ENCODE peak calls at places on chromosomes 12 and 14, in four cellular contexts. F is mammary epithelial cell, B is HepG2, Z is GM23338. X is an unnamed sample.

GRCh38 chr12:59432057-59432456 is 163.8 kb upstream of the SLC16A7 start:
- DNase-seq in F (no peak), B (no peak), Z (no peak), X (no peak)

GRCh38 chr14:103576371-103577024 is 13.7 kb downstream of the COA8 start:
- DNase-seq in F (peak), B (no peak), Z (peak), X (no peak)

GRCh38 chr12:52713960-52714886 is 10.9 kb upstream of the KRT77 start:
- DNase-seq in F (no peak), B (no peak), Z (peak), X (no peak)

GRCh38 chr12:113295846-113296556 is 38.9 kb downstream of the SLC8B1 start:
- DNase-seq in F (no peak), B (no peak), Z (no peak), X (no peak)

GRCh38 chr12:32281098-32281497 is 118.3 kb upstream of the FGD4 start:
- DNase-seq in F (no peak), B (no peak), Z (no peak), X (no peak)

GRCh38 chr12:89494411-89495231 is 30.0 kb downstream of the GALNT4 start:
- DNase-seq in F (peak), B (no peak), Z (no peak), X (no peak)

GRCh38 chr14:47039336-47039735 is 387.8 kb upstream of the RPL10L start:
- DNase-seq in F (no peak), B (no peak), Z (no peak), X (no peak)

GRCh38 chr14:22337938-22338337 is 251.1 kb downstream of the DAD1 start:
- DNase-seq in F (no peak), B (no peak), Z (no peak), X (no peak)

GRCh38 chr12:84760091-84760490 is 152.5 kb downstream of the SLC6A15 start:
- DNase-seq in F (no peak), B (no peak), Z (no peak), X (no peak)

GRCh38 chr14:77026166-77026929 is 2.2 kb downstream of the IRF2BPL start:
- DNase-seq in F (peak), B (no peak), Z (peak), X (no peak)

GRCh38 chr14:51953996-51954395 is 35.4 kb upstream of the RTRAF start:
- DNase-seq in F (no peak), B (no peak), Z (no peak), X (no peak)

GRCh38 chr14:55000381-55000780 is 26.5 kb downstream of the WDHD1 start:
- DNase-seq in F (no peak), B (no peak), Z (no peak), X (no peak)

GRCh38 chr14:50215416-50215815 is 16.0 kb downstream of the SOS2 start:
- DNase-seq in F (no peak), B (no peak), Z (no peak), X (no peak)

GRCh38 chr12:53456654-53457366 is 4.9 kb downstream of the PCBP2 start:
- DNase-seq in F (no peak), B (no peak), Z (no peak), X (no peak)

GRCh38 chr12:18457362-18457761 is 196.0 kb downstream of the PIK3C2G start:
- DNase-seq in F (no peak), B (no peak), Z (no peak), X (no peak)

GRCh38 chr12:92139634-92140555 is 5.8 kb downstream of the BTG1 start:
- DNase-seq in F (peak), B (no peak), Z (peak), X (no peak)

GRCh38 chr12:47802312-47802711 is 17.4 kb downstream of the HDAC7 start:
- DNase-seq in F (no peak), B (no peak), Z (peak), X (no peak)

GRCh38 chr14:40164083-40164482 is 731.9 kb upstream of the FBXO33 start:
- DNase-seq in F (no peak), B (no peak), Z (no peak), X (no peak)

GRCh38 chr12:22700126-22700525 is 75.2 kb downstream of the ETNK1 start:
- DNase-seq in F (no peak), B (no peak), Z (no peak), X (no peak)

GRCh38 chr12:15532364-15532977 is 210.2 kb downstream of the PTPRO start:
- DNase-seq in F (peak), B (peak), Z (peak), X (no peak)
- H2AFZ ChIP-seq in F (no peak), B (no peak), Z (no peak), X (no peak)

GRCh38 chr12:69966839-69967238 is 141.8 kb downstream of the MYRFL start:
- DNase-seq in F (peak), B (no peak), Z (no peak), X (peak)
- H2AFZ ChIP-seq in F (no peak), B (no peak), Z (peak), X (peak)

DNA sequence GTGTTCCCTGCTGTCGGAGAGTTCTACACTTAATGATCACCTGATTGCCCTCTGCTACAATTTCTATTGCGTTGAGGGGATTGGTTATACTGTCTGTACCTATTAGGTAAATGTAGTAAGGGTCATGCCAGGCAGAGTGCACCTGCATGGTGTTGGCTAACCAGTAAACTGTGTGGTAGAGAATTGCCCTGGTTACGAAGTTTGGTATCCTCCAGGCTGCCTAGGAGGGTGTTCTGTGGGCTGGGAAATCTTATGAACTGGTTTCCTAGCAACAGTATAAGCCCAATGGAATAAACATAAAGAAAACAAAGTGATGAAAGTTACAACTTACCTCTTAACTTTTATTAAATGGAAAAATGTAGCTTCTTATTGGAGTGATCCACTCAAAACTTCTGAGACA is 1.4 kb downstream of the CCDC91 start:
- DNase-seq in F (peak), B (no peak), Z (peak), X (no peak)
- H2AFZ ChIP-seq in F (peak), B (no peak), Z (no peak), X (no peak)

GRCh38 chr14:92584221-92584620 is 70.6 kb downstream of the RIN3 start:
- DNase-seq in F (no peak), B (no peak), Z (no peak), X (no peak)
- H2AFZ ChIP-seq in F (no peak), B (no peak), Z (no peak), X (no peak)

GRCh38 chr12:43736921-43737440 is 21.6 kb downstream of the PUS7L start:
- DNase-seq in F (no peak), B (no peak), Z (no peak), X (no peak)
- H2AFZ ChIP-seq in F (no peak), B (no peak), Z (no peak), X (no peak)

GRCh38 chr12:62861157-62861535 is 73.8 kb downstream of the PPM1H start:
- DNase-seq in F (no peak), B (no peak), Z (no peak), X (no peak)
- H2AFZ ChIP-seq in F (no peak), B (no peak), Z (no peak), X (no peak)

GRCh38 chr12:128819293-128820144 is 4.2 kb downstream of the SLC15A4 start:
- DNase-seq in F (no peak), B (no peak), Z (peak), X (no peak)

GRCh38 chr12:128820253-128820652 is 3.5 kb downstream of the SLC15A4 start:
- DNase-seq in F (no peak), B (no peak), Z (no peak), X (no peak)

GRCh38 chr12:128818065-128819022 is 5.4 kb downstream of the SLC15A4 start:
- DNase-seq in F (peak), B (no peak), Z (no peak), X (peak)

GRCh38 chr12:128823216-128823915 is 392 bp downstream of the SLC15A4 start:
- DNase-seq in F (peak), B (peak), Z (peak), X (no peak)

DNA sequence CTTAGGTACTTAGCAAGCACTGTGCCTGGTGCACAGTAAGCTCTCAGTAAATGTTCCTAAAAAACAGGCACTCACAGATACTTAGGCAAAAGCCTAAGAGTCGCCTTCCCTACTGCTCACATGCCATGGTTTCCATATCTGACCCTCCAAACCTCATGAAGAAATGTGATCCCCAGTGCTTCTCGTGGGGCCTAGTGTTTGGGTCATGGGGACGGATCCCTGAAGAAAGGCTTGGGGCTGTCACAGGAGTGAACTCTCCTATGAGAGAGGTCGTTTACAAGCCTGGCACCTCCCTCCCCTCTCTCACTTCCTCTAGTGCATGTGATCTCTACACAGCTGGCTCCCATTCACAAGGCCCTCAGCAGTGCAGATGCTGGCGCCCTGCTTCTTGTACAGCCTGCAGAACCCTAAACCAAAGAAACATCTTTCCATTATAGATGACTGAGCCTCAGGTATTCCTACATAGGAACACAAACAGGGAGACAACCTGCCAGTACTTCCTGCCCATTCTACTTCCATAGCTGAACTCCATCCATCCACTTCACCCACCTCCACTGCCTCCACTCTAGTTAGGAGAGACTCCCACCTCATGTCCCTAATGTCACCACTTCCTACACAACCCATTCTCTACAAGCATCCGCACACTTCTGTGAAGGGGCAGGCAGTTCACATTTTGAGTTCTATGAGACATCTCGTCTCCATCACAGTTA is 2.9 kb downstream of the SLC15A4 start:
- DNase-seq in F (no peak), B (no peak), Z (no peak), X (no peak)
- H2AFZ ChIP-seq in F (no peak), B (no peak), Z (no peak), X (no peak)

X was measured in keratinocyte.